ENCODE peak calls at places on chromosomes 3 and 15, in ten cellular contexts. One of them, this sample, is unnamed.

GRCh38 chr3:78497692-78498091 is 1270.1 kb downstream of the ROBO1 start:
- DNase-seq in neural progenitor cell: no peak
- DNase-seq in retina: no peak
- DNase-seq in activated CD8-positive, alpha-beta memory T cell treated with anti-CD3 and anti-CD28 coated beads for 48 hours: no peak
- DNase-seq in HT-29: no peak
- DNase-seq in left colon: no peak
- DNase-seq in activated CD4-positive, alpha-beta T cell treated with anti-CD3 and anti-CD28 coated beads, Interleukin-2, amount 50 U/mL, for 24 hours: no peak
- DNase-seq in lower leg skin: no peak
- DNase-seq in foreskin fibroblast: no peak
- DNase-seq in NCI-H524: no peak
- DNase-seq in this sample: no peak

GRCh38 chr15:86620636-86621349 is 541.1 kb downstream of the AGBL1 start:
- DNase-seq in neural progenitor cell: peak; percentile 33
- DNase-seq in retina: no peak
- DNase-seq in activated CD8-positive, alpha-beta memory T cell treated with anti-CD3 and anti-CD28 coated beads for 48 hours: no peak
- DNase-seq in HT-29: peak; percentile 21
- DNase-seq in left colon: no peak
- DNase-seq in activated CD4-positive, alpha-beta T cell treated with anti-CD3 and anti-CD28 coated beads, Interleukin-2, amount 50 U/mL, for 24 hours: no peak
- DNase-seq in lower leg skin: no peak
- DNase-seq in foreskin fibroblast: no peak
- DNase-seq in NCI-H524: no peak
- DNase-seq in this sample: no peak

GRCh38 chr3:160473978-160474377 is 24.4 kb upstream of the TRIM59 start:
- DNase-seq in neural progenitor cell: no peak
- DNase-seq in retina: no peak
- DNase-seq in activated CD8-positive, alpha-beta memory T cell treated with anti-CD3 and anti-CD28 coated beads for 48 hours: no peak
- DNase-seq in HT-29: no peak
- DNase-seq in left colon: no peak
- DNase-seq in activated CD4-positive, alpha-beta T cell treated with anti-CD3 and anti-CD28 coated beads, Interleukin-2, amount 50 U/mL, for 24 hours: no peak
- DNase-seq in lower leg skin: no peak
- DNase-seq in foreskin fibroblast: peak; percentile 96
- DNase-seq in NCI-H524: no peak
- DNase-seq in this sample: no peak

GRCh38 chr3:133676336-133677118 is 14.8 kb upstream of the TOPBP1 start:
- DNase-seq in neural progenitor cell: no peak
- DNase-seq in retina: no peak
- DNase-seq in activated CD8-positive, alpha-beta memory T cell treated with anti-CD3 and anti-CD28 coated beads for 48 hours: no peak
- DNase-seq in HT-29: no peak
- DNase-seq in left colon: no peak
- DNase-seq in activated CD4-positive, alpha-beta T cell treated with anti-CD3 and anti-CD28 coated beads, Interleukin-2, amount 50 U/mL, for 24 hours: no peak
- DNase-seq in lower leg skin: no peak
- DNase-seq in foreskin fibroblast: no peak
- DNase-seq in NCI-H524: no peak
- DNase-seq in this sample: no peak

GRCh38 chr3:55189359-55189801 is 261.5 kb upstream of the LRTM1 start:
- DNase-seq in neural progenitor cell: no peak
- DNase-seq in retina: no peak
- DNase-seq in activated CD8-positive, alpha-beta memory T cell treated with anti-CD3 and anti-CD28 coated beads for 48 hours: no peak
- DNase-seq in HT-29: no peak
- DNase-seq in left colon: no peak
- DNase-seq in activated CD4-positive, alpha-beta T cell treated with anti-CD3 and anti-CD28 coated beads, Interleukin-2, amount 50 U/mL, for 24 hours: no peak
- DNase-seq in lower leg skin: no peak
- DNase-seq in foreskin fibroblast: peak; percentile 87
- DNase-seq in NCI-H524: no peak
- DNase-seq in this sample: peak; percentile 1

GRCh38 chr3:42693530-42693930 is 8.2 kb downstream of the KLHL40 start:
- DNase-seq in neural progenitor cell: no peak
- DNase-seq in retina: no peak
- DNase-seq in activated CD8-positive, alpha-beta memory T cell treated with anti-CD3 and anti-CD28 coated beads for 48 hours: no peak
- DNase-seq in HT-29: no peak
- DNase-seq in left colon: no peak
- DNase-seq in activated CD4-positive, alpha-beta T cell treated with anti-CD3 and anti-CD28 coated beads, Interleukin-2, amount 50 U/mL, for 24 hours: no peak
- DNase-seq in lower leg skin: no peak
- DNase-seq in foreskin fibroblast: no peak
- DNase-seq in NCI-H524: no peak
- DNase-seq in this sample: no peak

GRCh38 chr15:43198992-43199391 is 13.8 kb downstream of the CCNDBP1 start:
- DNase-seq in neural progenitor cell: no peak
- DNase-seq in retina: no peak
- DNase-seq in activated CD8-positive, alpha-beta memory T cell treated with anti-CD3 and anti-CD28 coated beads for 48 hours: no peak
- DNase-seq in HT-29: no peak
- DNase-seq in left colon: no peak
- DNase-seq in activated CD4-positive, alpha-beta T cell treated with anti-CD3 and anti-CD28 coated beads, Interleukin-2, amount 50 U/mL, for 24 hours: no peak
- DNase-seq in lower leg skin: no peak
- DNase-seq in foreskin fibroblast: no peak
- DNase-seq in NCI-H524: no peak
- DNase-seq in this sample: no peak

GRCh38 chr3:47250309-47251060 is 32.1 kb downstream of the KIF9 start:
- DNase-seq in neural progenitor cell: peak; percentile 73
- DNase-seq in retina: no peak
- DNase-seq in activated CD8-positive, alpha-beta memory T cell treated with anti-CD3 and anti-CD28 coated beads for 48 hours: no peak
- DNase-seq in HT-29: peak; percentile 45
- DNase-seq in left colon: peak; percentile 20
- DNase-seq in activated CD4-positive, alpha-beta T cell treated with anti-CD3 and anti-CD28 coated beads, Interleukin-2, amount 50 U/mL, for 24 hours: no peak
- DNase-seq in lower leg skin: no peak
- DNase-seq in foreskin fibroblast: peak; percentile 16
- DNase-seq in NCI-H524: no peak
- DNase-seq in this sample: peak; percentile 76

GRCh38 chr15:80662756-80663553 is 32.2 kb upstream of the ABHD17C start:
- DNase-seq in neural progenitor cell: no peak
- DNase-seq in retina: no peak
- DNase-seq in activated CD8-positive, alpha-beta memory T cell treated with anti-CD3 and anti-CD28 coated beads for 48 hours: no peak
- DNase-seq in HT-29: no peak
- DNase-seq in left colon: no peak
- DNase-seq in activated CD4-positive, alpha-beta T cell treated with anti-CD3 and anti-CD28 coated beads, Interleukin-2, amount 50 U/mL, for 24 hours: no peak
- DNase-seq in lower leg skin: no peak
- DNase-seq in foreskin fibroblast: no peak
- DNase-seq in NCI-H524: no peak
- DNase-seq in this sample: no peak

GRCh38 chr15:48748535-48748934 is 62.3 kb downstream of the CEP152 start:
- DNase-seq in neural progenitor cell: no peak
- DNase-seq in retina: no peak
- DNase-seq in activated CD8-positive, alpha-beta memory T cell treated with anti-CD3 and anti-CD28 coated beads for 48 hours: no peak
- DNase-seq in HT-29: no peak
- DNase-seq in left colon: no peak
- DNase-seq in activated CD4-positive, alpha-beta T cell treated with anti-CD3 and anti-CD28 coated beads, Interleukin-2, amount 50 U/mL, for 24 hours: no peak
- DNase-seq in lower leg skin: no peak
- DNase-seq in foreskin fibroblast: no peak
- DNase-seq in NCI-H524: no peak
- DNase-seq in this sample: no peak

GRCh38 chr3:51340311-51340829 is 44.7 kb upstream of the MANF start:
- DNase-seq in neural progenitor cell: no peak
- DNase-seq in retina: no peak
- DNase-seq in activated CD8-positive, alpha-beta memory T cell treated with anti-CD3 and anti-CD28 coated beads for 48 hours: no peak
- DNase-seq in HT-29: peak; percentile 78
- DNase-seq in left colon: no peak
- DNase-seq in activated CD4-positive, alpha-beta T cell treated with anti-CD3 and anti-CD28 coated beads, Interleukin-2, amount 50 U/mL, for 24 hours: no peak
- DNase-seq in lower leg skin: peak; percentile 43
- DNase-seq in foreskin fibroblast: peak; percentile 87
- DNase-seq in NCI-H524: no peak
- DNase-seq in this sample: peak; percentile 91

GRCh38 chr3:180492047-180492446 is 109.9 kb upstream of the TTC14 start:
- DNase-seq in neural progenitor cell: no peak
- DNase-seq in retina: no peak
- DNase-seq in activated CD8-positive, alpha-beta memory T cell treated with anti-CD3 and anti-CD28 coated beads for 48 hours: no peak
- DNase-seq in HT-29: no peak
- DNase-seq in left colon: no peak
- DNase-seq in activated CD4-positive, alpha-beta T cell treated with anti-CD3 and anti-CD28 coated beads, Interleukin-2, amount 50 U/mL, for 24 hours: no peak
- DNase-seq in lower leg skin: no peak
- DNase-seq in foreskin fibroblast: no peak
- DNase-seq in NCI-H524: no peak
- DNase-seq in this sample: no peak

GRCh38 chr3:10319804-10320203 is 1.1 kb downstream of the SEC13 start:
- DNase-seq in neural progenitor cell: no peak
- DNase-seq in retina: no peak
- DNase-seq in activated CD8-positive, alpha-beta memory T cell treated with anti-CD3 and anti-CD28 coated beads for 48 hours: no peak
- DNase-seq in HT-29: no peak
- DNase-seq in left colon: no peak
- DNase-seq in activated CD4-positive, alpha-beta T cell treated with anti-CD3 and anti-CD28 coated beads, Interleukin-2, amount 50 U/mL, for 24 hours: no peak
- DNase-seq in lower leg skin: no peak
- DNase-seq in foreskin fibroblast: no peak
- DNase-seq in NCI-H524: no peak
- DNase-seq in this sample: no peak

GRCh38 chr3:61669676-61670299 is 108.4 kb downstream of the PTPRG start:
- DNase-seq in neural progenitor cell: no peak
- DNase-seq in retina: no peak
- DNase-seq in activated CD8-positive, alpha-beta memory T cell treated with anti-CD3 and anti-CD28 coated beads for 48 hours: no peak
- DNase-seq in HT-29: no peak
- DNase-seq in left colon: peak; percentile 22
- DNase-seq in activated CD4-positive, alpha-beta T cell treated with anti-CD3 and anti-CD28 coated beads, Interleukin-2, amount 50 U/mL, for 24 hours: no peak
- DNase-seq in lower leg skin: no peak
- DNase-seq in foreskin fibroblast: no peak
- DNase-seq in NCI-H524: peak; percentile 28
- DNase-seq in this sample: no peak

This sample was measured in dermis blood vessel endothelial cell.